ENCODE peak calls at places on chromosome 20, in nine cellular contexts. G is T-helper 2 cell; U is NCI-H345; E is cardiac fibroblast; Z is foreskin fibroblast; Y is activated CD4-positive, alpha-beta T cell treated with anti-CD3 and anti-CD28 coated beads, Interleukin-2, amount 50 U/mL, for 48 hours; R is sciatic nerve; O is ELR; F is lung. V is an unnamed sample.

GRCh38 chr20:38833154-38833856 is 27.8 kb downstream of the PPP1R16B start:
- DNase-seq in G (no peak), O (no peak), Z (no peak), Y (peak; percentile 50), F (no peak), R (no peak), U (no peak), E (no peak), V (no peak)

GRCh38 chr20:49561256-49561655 is 6.7 kb downstream of the PTGIS start:
- DNase-seq in Y (no peak), G (no peak), Z (no peak), R (peak; percentile 52), F (no peak), U (no peak), O (no peak), E (no peak), V (no peak)

GRCh38 chr20:38907918-38908677 is 18.1 kb upstream of the FAM83D start:
- DNase-seq in R (no peak), F (no peak), O (no peak), E (no peak), Y (no peak), U (no peak), Z (no peak), G (no peak), V (no peak)

GRCh38 chr20:58406422-58407001 is 17.5 kb downstream of the VAPB start:
- DNase-seq in Z (no peak), R (no peak), Y (no peak), E (no peak), F (no peak), O (peak; percentile 62), G (no peak), U (no peak), V (no peak)

GRCh38 chr20:59933849-59934585 is 580 bp upstream of the SYCP2 start:
- DNase-seq in Y (peak; percentile 85), U (peak; percentile 67), R (peak; percentile 88), O (peak; percentile 76), Z (peak; percentile 63), G (peak; percentile 63), F (peak; percentile 82), E (peak; percentile 70), V (peak; percentile 74)

GRCh38 chr20:24916412-24916811 is 32.7 kb upstream of the CST7 start:
- DNase-seq in E (no peak), G (no peak), F (peak; percentile 7), Y (no peak), O (no peak), Z (no peak), R (no peak), U (no peak), V (no peak)

GRCh38 chr20:61933951-61934715 is 131.5 kb downstream of the TAF4 start:
- DNase-seq in Z (no peak), Y (no peak), R (no peak), U (no peak), G (no peak), F (no peak), E (no peak), O (no peak), V (no peak)

GRCh38 chr20:1757072-1757471 is 99.5 kb upstream of the SIRPG start:
- DNase-seq in O (no peak), F (no peak), Z (no peak), R (no peak), E (peak; percentile 2), Y (no peak), U (no peak), G (no peak), V (no peak)

GRCh38 chr20:9912858-9913434 is 74.1 kb upstream of the PAK5 start:
- DNase-seq in Y (peak; percentile 52), G (no peak), U (peak; percentile 50), F (peak; percentile 38), E (peak; percentile 55), R (peak; percentile 58), O (peak; percentile 52), Z (peak; percentile 14), V (peak; percentile 43)

GRCh38 chr20:48164034-48164433 is 378.8 kb upstream of the SULF2 start:
- DNase-seq in U (no peak), O (no peak), Y (no peak), G (no peak), Z (no peak), E (no peak), R (no peak), F (no peak), V (no peak)

GRCh38 chr20:39568090-39568489 is 605.9 kb downstream of the DHX35 start:
- DNase-seq in R (no peak), G (no peak), O (no peak), U (no peak), Y (no peak), Z (no peak), F (no peak), E (no peak), V (peak; percentile 13)

GRCh38 chr20:45340951-45341350 is 7.3 kb downstream of the SDC4 start:
- DNase-seq in Z (no peak), F (no peak), O (no peak), R (no peak), Y (no peak), U (no peak), G (no peak), E (no peak), V (no peak)

GRCh38 chr20:48489656-48490055 is 338.1 kb downstream of the PREX1 start:
- DNase-seq in R (no peak), G (no peak), E (no peak), Z (no peak), O (no peak), U (no peak), Y (no peak), F (no peak), V (peak; percentile 94)

GRCh38 chr20:3103369-3104032 is 19.0 kb upstream of the AVP start:
- DNase-seq in F (no peak), G (no peak), R (no peak), O (no peak), U (no peak), E (no peak), Z (no peak), Y (no peak), V (no peak)

GRCh38 chr20:45647441-45648050 is 16.5 kb upstream of the WFDC9 start:
- DNase-seq in F (no peak), G (no peak), O (no peak), R (no peak), U (no peak), Z (no peak), Y (no peak), E (no peak), V (no peak)

GRCh38 chr20:25067102-25067987 is 9.4 kb upstream of the ACSS1 start:
- DNase-seq in O (no peak), Y (no peak), F (no peak), U (no peak), E (no peak), Z (no peak), R (peak; percentile 26), G (no peak), V (no peak)

GRCh38 chr20:2890743-2891142 is 17.5 kb downstream of the PTPRA start:
- DNase-seq in U (no peak), Z (no peak), Y (no peak), G (no peak), F (no peak), E (no peak), O (peak; percentile 47), R (no peak), V (no peak)